ENCODE peak calls at places on chromosomes 7 and 10, in four cellular contexts. R is A549, C is heart right ventricle, L is vagina. P is an unnamed sample.

GRCh38 chr7:101543242-101543766 is 85.8 kb downstream of the MYL10 start:
- DNase-seq in R (no peak), C (no peak), L (no peak), P (no peak)

GRCh38 chr10:6204341-6205191 is 1.8 kb downstream of the PFKFB3 start:
- DNase-seq in R (no peak), C (peak; percentile 59), L (peak; percentile 90), P (peak; percentile 79)

GRCh38 chr10:65065278-65065677 is 1544.1 kb downstream of the REEP3 start:
- DNase-seq in R (no peak), C (no peak), L (no peak), P (no peak)

GRCh38 chr7:142739927-142740492 is 9.3 kb upstream of the PRSS1 start:
- DNase-seq in R (no peak), C (no peak), L (no peak), P (no peak)

GRCh38 chr7:5636914-5637313 is 144.5 kb downstream of the RNF216 start:
- DNase-seq in R (peak; percentile 47), C (peak; percentile 52), L (no peak), P (peak; percentile 86)

GRCh38 chr10:132648871-132649528 is 111.4 kb downstream of the INPP5A start:
- DNase-seq in R (no peak), C (no peak), L (no peak), P (no peak)

GRCh38 chr10:71218046-71218832 is 5.9 kb downstream of the UNC5B start:
- DNase-seq in R (no peak), C (no peak), L (no peak), P (peak; percentile 60)

GRCh38 chr7:43014374-43014773 is 82.2 kb downstream of the MRPL32 start:
- DNase-seq in R (no peak), C (no peak), L (no peak), P (no peak)

GRCh38 chr10:70830185-70830584 is 14.4 kb downstream of the SGPL1 start:
- DNase-seq in R (no peak), C (no peak), L (no peak), P (no peak)

GRCh38 chr7:99720370-99721128 is 14.4 kb downstream of the CYP3A7 start:
- DNase-seq in R (no peak), C (no peak), L (no peak), P (no peak)

GRCh38 chr10:131214521-131215244 is 96.8 kb downstream of the TCERG1L start:
- DNase-seq in R (no peak), C (no peak), L (no peak), P (peak; percentile 11)

GRCh38 chr10:57973451-57973850 is 294.2 kb downstream of the IPMK start:
- DNase-seq in R (no peak), C (no peak), L (no peak), P (no peak)

GRCh38 chr10:132270721-132271457 is 36.9 kb downstream of the STK32C start:
- DNase-seq in R (no peak), C (no peak), L (no peak), P (peak; percentile 30)

GRCh38 chr10:28097633-28098032 is 98.8 kb upstream of the ODAD2 start:
- DNase-seq in R (no peak), C (no peak), L (no peak), P (no peak)

GRCh38 chr10:48612241-48612943 is 7.5 kb upstream of the ARHGAP22 start:
- DNase-seq in R (no peak), C (no peak), L (peak; percentile 80), P (no peak)

GRCh38 chr10:91077549-91078017 is 142.9 kb upstream of the PCGF5 start:
- DNase-seq in R (no peak), C (peak; percentile 87), L (no peak), P (peak; percentile 92)

GRCh38 chr7:159118623-159119022 is 26.0 kb downstream of the VIPR2 start:
- DNase-seq in R (no peak), C (no peak), L (no peak), P (peak; percentile 48)

GRCh38 chr7:52077571-52077970 is 761.0 kb upstream of the COBL start:
- DNase-seq in R (no peak), C (no peak), L (no peak), P (no peak)

GRCh38 chr7:31122649-31123058 is 70.5 kb downstream of the ADCYAP1R1 start:
- DNase-seq in R (peak; percentile 46), C (peak; percentile 77), L (peak; percentile 88), P (peak; percentile 82)

GRCh38 chr10:11919271-11919670 is 96.1 kb downstream of the PROSER2 start:
- DNase-seq in R (no peak), C (no peak), L (peak; percentile 42), P (no peak)

GRCh38 chr7:55158541-55158940 is 139.7 kb downstream of the EGFR start:
- DNase-seq in R (no peak), C (no peak), L (peak; percentile 81), P (no peak)

GRCh38 chr7:28858206-28858605 is 99.9 kb downstream of the TRIL start:
- DNase-seq in R (no peak), C (no peak), L (no peak), P (no peak)

GRCh38 chr10:74432841-74433594 is 282.0 kb downstream of the ADK start:
- DNase-seq in R (no peak), C (no peak), L (no peak), P (no peak)

GRCh38 chr10:19579841-19580240 is 236.4 kb upstream of the PLXDC2 start:
- DNase-seq in R (no peak), C (no peak), L (no peak), P (no peak)

GRCh38 chr10:5546891-5547683 is 22.3 kb downstream of the CALML3 start:
- DNase-seq in R (peak; percentile 89), C (no peak), L (no peak), P (no peak)

GRCh38 chr10:119521443-119522204 is 20.9 kb downstream of the RGS10 start:
- DNase-seq in R (peak; percentile 61), C (no peak), L (no peak), P (no peak)

GRCh38 chr10:101385866-101386658 is 32.1 kb downstream of the BTRC start:
- DNase-seq in R (no peak), C (no peak), L (no peak), P (no peak)

GRCh38 chr7:28481131-28481926 is 69.0 kb downstream of the CREB5 start:
- DNase-seq in R (no peak), C (no peak), L (no peak), P (no peak)

GRCh38 chr10:70558871-70559810 is 43.4 kb downstream of the PRF1 start:
- DNase-seq in R (peak; percentile 52), C (peak; percentile 75), L (no peak), P (peak; percentile 87)

GRCh38 chr7:50978633-50979215 is 196.0 kb upstream of the GRB10 start:
- DNase-seq in R (peak; percentile 36), C (no peak), L (no peak), P (no peak)

GRCh38 chr10:37623506-37623905 is 233.9 kb downstream of the ZNF248 start:
- DNase-seq in R (no peak), C (no peak), L (no peak), P (no peak)

DNA sequence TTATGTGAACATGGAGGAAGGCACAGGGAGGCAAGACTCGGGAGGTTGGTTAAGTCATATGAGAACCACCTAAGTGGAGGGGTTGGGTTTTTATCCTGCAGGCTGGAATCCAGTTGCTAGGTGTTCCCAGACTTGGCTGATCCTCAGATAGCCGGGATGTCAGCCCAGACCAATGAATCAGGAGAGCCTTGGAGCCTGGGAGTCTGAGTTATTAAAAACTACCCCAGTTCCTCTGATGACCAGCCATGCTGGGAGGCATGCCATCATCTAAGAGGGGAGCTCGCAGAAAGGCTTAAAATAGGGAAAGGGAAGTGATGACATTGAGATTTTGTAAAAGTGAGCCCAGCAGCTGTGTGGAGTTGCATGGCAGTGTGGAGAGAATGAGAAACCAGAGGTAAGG is 238.1 kb downstream of the ZNF248 start:
- DNase-seq in R (no peak), C (no peak), L (no peak), P (no peak)
- H3K9me3 ChIP-seq in R (peaks cover 17% of the 10 kb centered on the region), C (no peaks in the 10 kb centered on the region), L (no peaks in the 10 kb centered on the region), P (no peaks in the 10 kb centered on the region)

GRCh38 chr7:27434729-27435400 is 192.3 kb downstream of the EVX1 start:
- DNase-seq in R (no peak), C (no peak), L (no peak), P (no peak)

GRCh38 chr7:27433581-27433980 is 191.0 kb downstream of the EVX1 start:
- DNase-seq in R (no peak), C (no peak), L (no peak), P (no peak)

GRCh38 chr7:27430115-27430514 is 187.5 kb downstream of the EVX1 start:
- DNase-seq in R (no peak), C (no peak), L (no peak), P (no peak)

GRCh38 chr7:27435461-27435860 is 192.9 kb downstream of the EVX1 start:
- DNase-seq in R (no peak), C (no peak), L (no peak), P (no peak)

DNA sequence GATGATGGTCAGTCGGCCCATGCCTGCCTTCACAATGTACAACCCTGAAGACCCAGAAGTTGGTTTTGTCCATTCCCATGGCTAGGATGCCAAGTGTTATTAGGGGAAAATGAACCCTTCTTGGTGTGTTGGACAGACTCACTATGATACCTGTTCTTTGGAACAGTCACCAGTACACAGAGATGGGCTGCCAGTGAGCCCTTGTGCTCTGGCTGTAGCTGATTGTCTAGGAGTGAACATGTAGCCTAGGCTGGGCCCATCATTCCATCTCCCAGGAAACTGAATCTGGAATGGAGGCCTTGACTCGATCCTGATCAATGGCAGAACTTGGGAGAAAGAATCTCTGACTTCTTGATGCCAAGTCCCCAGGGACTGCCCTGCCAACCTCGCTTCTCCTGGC is 188.9 kb downstream of the EVX1 start:
- DNase-seq in R (no peak), C (no peak), L (no peak), P (no peak)
- H3K27ac ChIP-seq in R (no peak overlapping the region), C (no peak overlapping the region), L (no peak overlapping the region), P (no peak overlapping the region)

DNA sequence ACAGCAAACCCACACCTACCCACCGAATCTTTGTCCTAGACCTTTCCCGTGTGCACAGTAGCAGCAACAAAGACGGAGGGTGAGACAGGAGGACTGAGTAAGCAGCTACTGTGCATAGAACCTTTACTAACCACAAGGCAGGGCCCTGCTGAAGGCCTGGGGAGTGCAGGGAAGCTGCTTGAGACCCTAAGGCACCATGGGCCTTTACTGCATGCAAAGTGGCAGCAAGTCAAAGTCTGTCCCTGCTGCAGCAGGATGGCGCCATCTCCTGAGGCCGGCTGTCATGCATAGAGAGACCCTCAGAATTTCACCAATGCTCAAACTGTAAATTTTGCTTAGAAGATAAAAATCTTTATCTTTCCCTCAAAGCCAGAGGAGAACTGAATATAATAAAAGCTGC is 610.5 kb downstream of the ACTR3B start:
- DNase-seq in R (no peak), C (no peak), L (no peak), P (no peak)
- H3K9me3 ChIP-seq in R (no peaks in the 10 kb centered on the region), C (no peaks in the 10 kb centered on the region), L (no peaks in the 10 kb centered on the region), P (peaks cover 2% of the 10 kb centered on the region)

GRCh38 chr7:121178452-121178851 is 150.3 kb upstream of the WNT16 start:
- DNase-seq in R (no peak), C (no peak), L (no peak), P (no peak)
- H3K27ac ChIP-seq in R (no peak overlapping the region), C (no peak overlapping the region), L (no peak overlapping the region), P (no peak overlapping the region)

GRCh38 chr7:16889851-16890443 is 8.2 kb upstream of the AGR3 start:
- DNase-seq in R (no peak), C (no peak), L (no peak), P (no peak)
- H3K9me3 ChIP-seq in R (no peaks in the 10 kb centered on the region), C (no peaks in the 10 kb centered on the region), L (no peaks in the 10 kb centered on the region), P (no peaks in the 10 kb centered on the region)

GRCh38 chr7:140200102-140200989 is 23.6 kb upstream of the KDM7A start:
- DNase-seq in R (peak; percentile 86), C (no peak), L (no peak), P (peak; percentile 76)
- H3K27ac ChIP-seq in R (peak overlapping the region; percentile 66), C (no peak overlapping the region), L (no peak overlapping the region), P (no peak overlapping the region)